ENCODE peak calls at places on chromosome 19, in six cellular contexts. One of them, this sample, is unnamed.

GRCh38 chr19:4624733-4625362 is 14.5 kb upstream of the TNFAIP8L1 start:
- DNase-seq in GM12878: no peak
- DNase-seq in HepG2: peak
- DNase-seq in HCT116: peak
- DNase-seq in SK-N-SH: no peak
- DNase-seq in H1: no peak
- DNase-seq in this sample: no peak

GRCh38 chr19:51097166-51097736 is 11.0 kb downstream of the CTU1 start:
- DNase-seq in GM12878: no peak
- DNase-seq in HepG2: peak
- DNase-seq in HCT116: peak
- DNase-seq in SK-N-SH: peak
- DNase-seq in H1: peak
- DNase-seq in this sample: peak

GRCh38 chr19:31444931-31445330 is 95.7 kb upstream of the TSHZ3 start:
- DNase-seq in GM12878: no peak
- DNase-seq in HepG2: no peak
- DNase-seq in HCT116: no peak
- DNase-seq in SK-N-SH: no peak
- DNase-seq in H1: no peak
- DNase-seq in this sample: no peak

GRCh38 chr19:1074512-1075283 is 7.7 kb downstream of the ARHGAP45 start:
- DNase-seq in GM12878: no peak
- DNase-seq in HepG2: no peak
- DNase-seq in HCT116: no peak
- DNase-seq in SK-N-SH: peak
- DNase-seq in H1: no peak
- DNase-seq in this sample: peak

GRCh38 chr19:55384576-55385235 is 614 bp upstream of the TMEM238 start:
- DNase-seq in GM12878: no peak
- DNase-seq in HepG2: no peak
- DNase-seq in HCT116: no peak
- DNase-seq in SK-N-SH: peak
- DNase-seq in H1: peak
- DNase-seq in this sample: no peak

GRCh38 chr19:1590641-1591397 is 1.8 kb downstream of the MBD3 start:
- DNase-seq in GM12878: no peak
- DNase-seq in HepG2: peak
- DNase-seq in HCT116: no peak
- DNase-seq in SK-N-SH: peak
- DNase-seq in H1: no peak
- DNase-seq in this sample: peak

GRCh38 chr19:3098515-3099346 is 4.6 kb downstream of the GNA11 start:
- DNase-seq in GM12878: no peak
- DNase-seq in HepG2: no peak
- DNase-seq in HCT116: no peak
- DNase-seq in SK-N-SH: no peak
- DNase-seq in H1: peak
- DNase-seq in this sample: no peak

GRCh38 chr19:41939861-41940442 is 11.7 kb upstream of the ERFL start:
- DNase-seq in GM12878: no peak
- DNase-seq in HepG2: no peak
- DNase-seq in HCT116: no peak
- DNase-seq in SK-N-SH: peak
- DNase-seq in H1: peak
- DNase-seq in this sample: no peak

GRCh38 chr19:39509233-39509632 is 5.7 kb upstream of the SELENOV start:
- DNase-seq in GM12878: no peak
- DNase-seq in HepG2: no peak
- DNase-seq in HCT116: no peak
- DNase-seq in SK-N-SH: no peak
- DNase-seq in H1: no peak
- DNase-seq in this sample: no peak

GRCh38 chr19:30690935-30691505 is 318.8 kb downstream of the ZNF536 start:
- DNase-seq in GM12878: no peak
- DNase-seq in HepG2: no peak
- DNase-seq in HCT116: no peak
- DNase-seq in SK-N-SH: peak
- DNase-seq in H1: no peak
- DNase-seq in this sample: no peak

GRCh38 chr19:4577020-4577782 is 17.7 kb upstream of the SEMA6B start:
- DNase-seq in GM12878: no peak
- DNase-seq in HepG2: no peak
- DNase-seq in HCT116: no peak
- DNase-seq in SK-N-SH: peak
- DNase-seq in H1: peak
- DNase-seq in this sample: no peak

GRCh38 chr19:18099623-18099995 is 2.0 kb downstream of the MAST3 start:
- DNase-seq in GM12878: no peak
- DNase-seq in HepG2: no peak
- DNase-seq in HCT116: no peak
- DNase-seq in SK-N-SH: no peak
- DNase-seq in H1: no peak
- DNase-seq in this sample: no peak

GRCh38 chr19:14566712-14567077 is 5.2 kb downstream of the NDUFB7 start:
- DNase-seq in GM12878: no peak
- DNase-seq in HepG2: no peak
- DNase-seq in HCT116: no peak
- DNase-seq in SK-N-SH: no peak
- DNase-seq in H1: no peak
- DNase-seq in this sample: no peak

GRCh38 chr19:39407644-39408391 is 1.2 kb downstream of the ZFP36 start:
- DNase-seq in GM12878: no peak
- DNase-seq in HepG2: no peak
- DNase-seq in HCT116: no peak
- DNase-seq in SK-N-SH: no peak
- DNase-seq in H1: peak
- DNase-seq in this sample: no peak

GRCh38 chr19:57606931-57607330 is 7.1 kb upstream of the ZNF134 start:
- DNase-seq in GM12878: no peak
- DNase-seq in HepG2: no peak
- DNase-seq in HCT116: no peak
- DNase-seq in SK-N-SH: no peak
- DNase-seq in H1: no peak
- DNase-seq in this sample: no peak
- TF ChIP-seq JUND in GM12878: no peak
- TF ChIP-seq JUND in HepG2: no peak
- TF ChIP-seq JUND in HCT116: no peak
- TF ChIP-seq JUND in SK-N-SH: no peak
- TF ChIP-seq JUND in H1: no peak
- TF ChIP-seq JUND in this sample: no peak

GRCh38 chr19:54035215-54036178 is 28.2 kb downstream of the VSTM1 start:
- DNase-seq in GM12878: no peak
- DNase-seq in HepG2: no peak
- DNase-seq in HCT116: no peak
- DNase-seq in SK-N-SH: no peak
- DNase-seq in H1: no peak
- DNase-seq in this sample: no peak

GRCh38 chr19:54029930-54030490 is 33.7 kb downstream of the VSTM1 start:
- DNase-seq in GM12878: no peak
- DNase-seq in HepG2: peak
- DNase-seq in HCT116: peak
- DNase-seq in SK-N-SH: peak
- DNase-seq in H1: peak
- DNase-seq in this sample: peak

GRCh38 chr19:54026656-54027055 is 35.2 kb downstream of the CACNG6 start:
- DNase-seq in GM12878: no peak
- DNase-seq in HepG2: no peak
- DNase-seq in HCT116: no peak
- DNase-seq in SK-N-SH: no peak
- DNase-seq in H1: no peak
- DNase-seq in this sample: no peak

DNA sequence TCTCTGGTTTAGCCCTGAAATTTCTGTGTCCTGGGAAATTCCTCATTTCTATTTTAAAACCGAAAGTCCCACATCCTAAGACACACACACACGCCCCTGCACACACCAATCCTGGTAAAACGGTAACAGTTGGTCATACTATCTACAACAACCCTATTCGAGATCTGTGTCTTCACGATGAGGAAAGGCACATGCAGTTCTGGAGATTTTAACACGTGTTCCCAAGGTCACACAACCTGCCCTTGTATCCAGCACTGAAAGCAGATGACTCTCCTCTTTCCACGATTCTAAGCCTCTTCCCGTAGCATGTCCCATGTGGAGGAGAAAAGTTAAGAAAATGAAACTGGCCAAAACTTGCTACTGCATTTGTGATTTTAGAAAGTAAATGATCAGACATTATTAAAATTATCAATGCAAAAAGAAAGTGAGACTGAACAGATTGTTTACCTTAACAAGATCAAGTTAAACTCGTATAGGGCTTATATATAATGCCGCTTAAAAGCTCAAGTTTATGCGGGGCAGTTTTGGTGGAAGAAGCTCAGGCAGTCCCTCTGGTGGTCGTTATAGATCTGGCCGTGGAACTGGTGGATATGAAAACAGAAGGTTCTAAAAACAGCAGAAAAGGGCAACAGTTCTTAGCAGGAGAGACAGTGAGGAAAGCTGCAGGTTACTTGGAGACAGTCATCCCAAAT is 32.7 kb downstream of the VSTM1 start:
- DNase-seq in GM12878: no peak
- DNase-seq in HepG2: no peak
- DNase-seq in HCT116: no peak
- DNase-seq in SK-N-SH: no peak
- DNase-seq in H1: no peak
- DNase-seq in this sample: no peak
- TF ChIP-seq JUND in GM12878: no peak
- TF ChIP-seq JUND in HepG2: no peak
- TF ChIP-seq JUND in HCT116: no peak
- TF ChIP-seq JUND in SK-N-SH: no peak
- TF ChIP-seq JUND in H1: no peak
- TF ChIP-seq JUND in this sample: no peak

GRCh38 chr19:10338940-10339339 is 484 bp downstream of the ICAM3 start:
- DNase-seq in GM12878: no peak
- DNase-seq in HepG2: no peak
- DNase-seq in HCT116: no peak
- DNase-seq in SK-N-SH: no peak
- DNase-seq in H1: no peak
- DNase-seq in this sample: no peak
- TF ChIP-seq JUND in GM12878: no peak
- TF ChIP-seq JUND in HepG2: no peak
- TF ChIP-seq JUND in HCT116: no peak
- TF ChIP-seq JUND in SK-N-SH: no peak
- TF ChIP-seq JUND in H1: no peak
- TF ChIP-seq JUND in this sample: no peak

GRCh38 chr19:38047048-38047435 is 140.0 kb downstream of the SIPA1L3 start:
- DNase-seq in GM12878: no peak
- DNase-seq in HepG2: no peak
- DNase-seq in HCT116: no peak
- DNase-seq in SK-N-SH: no peak
- DNase-seq in H1: no peak
- DNase-seq in this sample: no peak

GRCh38 chr19:38047641-38048040 is 140.6 kb downstream of the SIPA1L3 start:
- DNase-seq in GM12878: no peak
- DNase-seq in HepG2: no peak
- DNase-seq in HCT116: no peak
- DNase-seq in SK-N-SH: no peak
- DNase-seq in H1: peak
- DNase-seq in this sample: no peak

GRCh38 chr19:38046254-38047047 is 139.4 kb downstream of the SIPA1L3 start:
- DNase-seq in GM12878: peak
- DNase-seq in HepG2: no peak
- DNase-seq in HCT116: no peak
- DNase-seq in SK-N-SH: no peak
- DNase-seq in H1: no peak
- DNase-seq in this sample: no peak

GRCh38 chr19:38045554-38046253 is 138.7 kb downstream of the SIPA1L3 start:
- DNase-seq in GM12878: no peak
- DNase-seq in HepG2: no peak
- DNase-seq in HCT116: no peak
- DNase-seq in SK-N-SH: no peak
- DNase-seq in H1: no peak
- DNase-seq in this sample: no peak

GRCh38 chr19:38049105-38049649 is 142.2 kb downstream of the SIPA1L3 start:
- DNase-seq in GM12878: peak
- DNase-seq in HepG2: no peak
- DNase-seq in HCT116: no peak
- DNase-seq in SK-N-SH: no peak
- DNase-seq in H1: no peak
- DNase-seq in this sample: no peak
- TF ChIP-seq JUND in GM12878: no peak
- TF ChIP-seq JUND in HepG2: no peak
- TF ChIP-seq JUND in HCT116: no peak
- TF ChIP-seq JUND in SK-N-SH: no peak
- TF ChIP-seq JUND in H1: no peak
- TF ChIP-seq JUND in this sample: no peak

GRCh38 chr19:45769054-45769782 is at the start of gene SIX5:
- DNase-seq in GM12878: peak
- DNase-seq in HepG2: peak
- DNase-seq in HCT116: peak
- DNase-seq in SK-N-SH: peak
- DNase-seq in H1: peak
- DNase-seq in this sample: peak

GRCh38 chr19:45768644-45769053 is 403 bp downstream of the SIX5 start:
- DNase-seq in GM12878: no peak
- DNase-seq in HepG2: no peak
- DNase-seq in HCT116: no peak
- DNase-seq in SK-N-SH: no peak
- DNase-seq in H1: peak
- DNase-seq in this sample: peak

GRCh38 chr19:45766919-45767346 is 2.1 kb downstream of the SIX5 start:
- DNase-seq in GM12878: no peak
- DNase-seq in HepG2: no peak
- DNase-seq in HCT116: no peak
- DNase-seq in SK-N-SH: no peak
- DNase-seq in H1: peak
- DNase-seq in this sample: no peak

GRCh38 chr19:45767410-45767880 is 1.6 kb downstream of the SIX5 start:
- DNase-seq in GM12878: no peak
- DNase-seq in HepG2: peak
- DNase-seq in HCT116: no peak
- DNase-seq in SK-N-SH: no peak
- DNase-seq in H1: no peak
- DNase-seq in this sample: peak

GRCh38 chr19:45767881-45768643 is 990 bp downstream of the SIX5 start:
- DNase-seq in GM12878: no peak
- DNase-seq in HepG2: peak
- DNase-seq in HCT116: no peak
- DNase-seq in SK-N-SH: peak
- DNase-seq in H1: peak
- DNase-seq in this sample: peak
- TF ChIP-seq JUND in GM12878: no peak
- TF ChIP-seq JUND in HepG2: no peak
- TF ChIP-seq JUND in HCT116: no peak
- TF ChIP-seq JUND in SK-N-SH: no peak
- TF ChIP-seq JUND in H1: no peak
- TF ChIP-seq JUND in this sample: no peak